ENCODE peak calls at places on chromosomes 11 and 22, in five cellular contexts. One of them, this sample, is unnamed.

GRCh38 chr22:47128216-47129215 is 366.1 kb downstream of the TBC1D22A start:
- DNase-seq in stomach: no peak
- DNase-seq in choroid plexus epithelial cell: no peak
- DNase-seq in fibroblast of pulmonary artery: no peak
- DNase-seq in sigmoid colon: no peak
- DNase-seq in this sample: no peak

GRCh38 chr11:10526974-10527918 is 13.7 kb downstream of the RNF141 start:
- DNase-seq in stomach: no peak
- DNase-seq in choroid plexus epithelial cell: peak; percentile 58
- DNase-seq in fibroblast of pulmonary artery: no peak
- DNase-seq in sigmoid colon: no peak
- DNase-seq in this sample: no peak

GRCh38 chr11:10693509-10694071 is at the start of gene IRAG1:
- DNase-seq in stomach: peak; percentile 38
- DNase-seq in choroid plexus epithelial cell: peak; percentile 78
- DNase-seq in fibroblast of pulmonary artery: peak; percentile 58
- DNase-seq in sigmoid colon: peak; percentile 92
- DNase-seq in this sample: peak; percentile 70

GRCh38 chr11:114168691-114169090 is 109.2 kb downstream of the ZBTB16 start:
- DNase-seq in stomach: no peak
- DNase-seq in choroid plexus epithelial cell: no peak
- DNase-seq in fibroblast of pulmonary artery: no peak
- DNase-seq in sigmoid colon: peak; percentile 67
- DNase-seq in this sample: no peak

GRCh38 chr22:50481440-50482106 is at the start of gene ADM2:
- DNase-seq in stomach: peak; percentile 62
- DNase-seq in choroid plexus epithelial cell: no peak
- DNase-seq in fibroblast of pulmonary artery: no peak
- DNase-seq in sigmoid colon: no peak
- DNase-seq in this sample: peak; percentile 39

GRCh38 chr11:76592961-76593360 is 77.6 kb downstream of the LRRC32 start:
- DNase-seq in stomach: no peak
- DNase-seq in choroid plexus epithelial cell: no peak
- DNase-seq in fibroblast of pulmonary artery: no peak
- DNase-seq in sigmoid colon: no peak
- DNase-seq in this sample: no peak

GRCh38 chr22:38861927-38862326 is 10.1 kb downstream of the CBX6 start:
- DNase-seq in stomach: no peak
- DNase-seq in choroid plexus epithelial cell: no peak
- DNase-seq in fibroblast of pulmonary artery: no peak
- DNase-seq in sigmoid colon: no peak
- DNase-seq in this sample: no peak

GRCh38 chr11:45779602-45780001 is 25.3 kb upstream of the SLC35C1 start:
- DNase-seq in stomach: no peak
- DNase-seq in choroid plexus epithelial cell: no peak
- DNase-seq in fibroblast of pulmonary artery: no peak
- DNase-seq in sigmoid colon: no peak
- DNase-seq in this sample: no peak

GRCh38 chr11:18785416-18785815 is 6.2 kb downstream of the PTPN5 start:
- DNase-seq in stomach: no peak
- DNase-seq in choroid plexus epithelial cell: no peak
- DNase-seq in fibroblast of pulmonary artery: no peak
- DNase-seq in sigmoid colon: no peak
- DNase-seq in this sample: no peak

GRCh38 chr11:45273509-45273908 is 12.6 kb downstream of the SYT13 start:
- DNase-seq in stomach: no peak
- DNase-seq in choroid plexus epithelial cell: no peak
- DNase-seq in fibroblast of pulmonary artery: no peak
- DNase-seq in sigmoid colon: no peak
- DNase-seq in this sample: no peak

GRCh38 chr22:24247564-24248344 is 2.9 kb upstream of the GGT5 start:
- DNase-seq in stomach: peak; percentile 88
- DNase-seq in choroid plexus epithelial cell: peak; percentile 99
- DNase-seq in fibroblast of pulmonary artery: peak; percentile 100
- DNase-seq in sigmoid colon: peak; percentile 98
- DNase-seq in this sample: peak; percentile 99

GRCh38 chr11:94958118-94958517 is 15.2 kb downstream of the CWC15 start:
- DNase-seq in stomach: no peak
- DNase-seq in choroid plexus epithelial cell: peak; percentile 78
- DNase-seq in fibroblast of pulmonary artery: peak; percentile 27
- DNase-seq in sigmoid colon: no peak
- DNase-seq in this sample: peak; percentile 50

GRCh38 chr11:43419460-43419859 is 60.7 kb downstream of the TTC17 start:
- DNase-seq in stomach: peak; percentile 41
- DNase-seq in choroid plexus epithelial cell: peak; percentile 75
- DNase-seq in fibroblast of pulmonary artery: peak; percentile 62
- DNase-seq in sigmoid colon: no peak
- DNase-seq in this sample: peak; percentile 58

GRCh38 chr11:45178890-45179663 is 32.6 kb downstream of the PRDM11 start:
- DNase-seq in stomach: no peak
- DNase-seq in choroid plexus epithelial cell: peak; percentile 71
- DNase-seq in fibroblast of pulmonary artery: peak; percentile 57
- DNase-seq in sigmoid colon: no peak
- DNase-seq in this sample: peak; percentile 36

GRCh38 chr22:42608481-42609361 is 6.0 kb downstream of the POLDIP3 start:
- DNase-seq in stomach: no peak
- DNase-seq in choroid plexus epithelial cell: peak; percentile 85
- DNase-seq in fibroblast of pulmonary artery: peak; percentile 64
- DNase-seq in sigmoid colon: no peak
- DNase-seq in this sample: peak; percentile 53

GRCh38 chr22:26642465-26643367 is 14.7 kb upstream of the MIAT start:
- DNase-seq in stomach: peak; percentile 39
- DNase-seq in choroid plexus epithelial cell: peak; percentile 26
- DNase-seq in fibroblast of pulmonary artery: no peak
- DNase-seq in sigmoid colon: no peak
- DNase-seq in this sample: no peak

GRCh38 chr22:38080847-38081635 is 2.9 kb downstream of the SLC16A8 start:
- DNase-seq in stomach: peak; percentile 39
- DNase-seq in choroid plexus epithelial cell: peak; percentile 30
- DNase-seq in fibroblast of pulmonary artery: peak; percentile 34
- DNase-seq in sigmoid colon: no peak
- DNase-seq in this sample: peak; percentile 17

GRCh38 chr11:122375687-122376399 is 259.8 kb upstream of the BLID start:
- DNase-seq in stomach: no peak
- DNase-seq in choroid plexus epithelial cell: no peak
- DNase-seq in fibroblast of pulmonary artery: peak; percentile 13
- DNase-seq in sigmoid colon: no peak
- DNase-seq in this sample: peak; percentile 34

GRCh38 chr11:122723576-122723975 is 68.1 kb downstream of the UBASH3B start:
- DNase-seq in stomach: no peak
- DNase-seq in choroid plexus epithelial cell: peak; percentile 52
- DNase-seq in fibroblast of pulmonary artery: no peak
- DNase-seq in sigmoid colon: peak; percentile 30
- DNase-seq in this sample: no peak

GRCh38 chr11:96303980-96304379 is 39.0 kb downstream of the MAML2 start:
- DNase-seq in stomach: no peak
- DNase-seq in choroid plexus epithelial cell: no peak
- DNase-seq in fibroblast of pulmonary artery: no peak
- DNase-seq in sigmoid colon: no peak
- DNase-seq in this sample: no peak

GRCh38 chr11:108871152-108871551 is 206.3 kb downstream of the DDX10 start:
- DNase-seq in stomach: no peak
- DNase-seq in choroid plexus epithelial cell: peak; percentile 88
- DNase-seq in fibroblast of pulmonary artery: peak; percentile 78
- DNase-seq in sigmoid colon: no peak
- DNase-seq in this sample: peak; percentile 72

GRCh38 chr11:104078250-104078649 is 41.8 kb downstream of the DDI1 start:
- DNase-seq in stomach: no peak
- DNase-seq in choroid plexus epithelial cell: no peak
- DNase-seq in fibroblast of pulmonary artery: no peak
- DNase-seq in sigmoid colon: no peak
- DNase-seq in this sample: no peak

GRCh38 chr11:65355776-65356393 is 1.3 kb downstream of the TIGD3 start:
- DNase-seq in stomach: no peak
- DNase-seq in choroid plexus epithelial cell: peak; percentile 57
- DNase-seq in fibroblast of pulmonary artery: peak; percentile 42
- DNase-seq in sigmoid colon: peak; percentile 73
- DNase-seq in this sample: peak; percentile 48

GRCh38 chr11:47510231-47510630 is 42.7 kb downstream of the CELF1 start:
- DNase-seq in stomach: no peak
- DNase-seq in choroid plexus epithelial cell: no peak
- DNase-seq in fibroblast of pulmonary artery: no peak
- DNase-seq in sigmoid colon: no peak
- DNase-seq in this sample: no peak

GRCh38 chr11:65639623-65640482 is 2.0 kb downstream of the SIPA1 start:
- DNase-seq in stomach: no peak
- DNase-seq in choroid plexus epithelial cell: no peak
- DNase-seq in fibroblast of pulmonary artery: no peak
- DNase-seq in sigmoid colon: no peak
- DNase-seq in this sample: no peak

GRCh38 chr11:118918128-118918685 is 7.5 kb downstream of the BCL9L start:
- DNase-seq in stomach: peak; percentile 78
- DNase-seq in choroid plexus epithelial cell: peak; percentile 96
- DNase-seq in fibroblast of pulmonary artery: peak; percentile 95
- DNase-seq in sigmoid colon: peak; percentile 92
- DNase-seq in this sample: peak; percentile 96

GRCh38 chr11:111612211-111612610 is 10.0 kb downstream of the SIK2 start:
- DNase-seq in stomach: no peak
- DNase-seq in choroid plexus epithelial cell: peak; percentile 65
- DNase-seq in fibroblast of pulmonary artery: peak; percentile 89
- DNase-seq in sigmoid colon: no peak
- DNase-seq in this sample: peak; percentile 94

GRCh38 chr11:17764446-17765218 is 30.1 kb downstream of the KCNC1 start:
- DNase-seq in stomach: no peak
- DNase-seq in choroid plexus epithelial cell: no peak
- DNase-seq in fibroblast of pulmonary artery: no peak
- DNase-seq in sigmoid colon: no peak
- DNase-seq in this sample: no peak

GRCh38 chr11:65493367-65494176 is 5.3 kb upstream of the MALAT1 start:
- DNase-seq in stomach: peak; percentile 88
- DNase-seq in choroid plexus epithelial cell: peak; percentile 96
- DNase-seq in fibroblast of pulmonary artery: peak; percentile 94
- DNase-seq in sigmoid colon: peak; percentile 90
- DNase-seq in this sample: peak; percentile 98

GRCh38 chr22:30857791-30858190 is 110.8 kb downstream of the MORC2 start:
- DNase-seq in stomach: peak; percentile 17
- DNase-seq in choroid plexus epithelial cell: no peak
- DNase-seq in fibroblast of pulmonary artery: no peak
- DNase-seq in sigmoid colon: no peak
- DNase-seq in this sample: no peak

GRCh38 chr11:86069408-86070086 is 663 bp upstream of the PICALM start:
- DNase-seq in stomach: no peak
- DNase-seq in choroid plexus epithelial cell: peak; percentile 96
- DNase-seq in fibroblast of pulmonary artery: peak; percentile 97
- DNase-seq in sigmoid colon: peak; percentile 67
- DNase-seq in this sample: peak; percentile 97

GRCh38 chr11:31487848-31488247 is 21.6 kb downstream of the IMMP1L start:
- DNase-seq in stomach: no peak
- DNase-seq in choroid plexus epithelial cell: peak; percentile 88
- DNase-seq in fibroblast of pulmonary artery: peak; percentile 85
- DNase-seq in sigmoid colon: no peak
- DNase-seq in this sample: peak; percentile 83

GRCh38 chr11:101523193-101523592 is 60.6 kb downstream of the TRPC6 start:
- DNase-seq in stomach: no peak
- DNase-seq in choroid plexus epithelial cell: no peak
- DNase-seq in fibroblast of pulmonary artery: no peak
- DNase-seq in sigmoid colon: no peak
- DNase-seq in this sample: no peak
- H3K4me3 ChIP-seq in stomach: no peak overlapping the region
- H3K4me3 ChIP-seq in choroid plexus epithelial cell: no peak overlapping the region
- H3K4me3 ChIP-seq in fibroblast of pulmonary artery: no peak overlapping the region
- H3K4me3 ChIP-seq in sigmoid colon: no peak overlapping the region
- H3K4me3 ChIP-seq in this sample: no peak overlapping the region

GRCh38 chr11:116614306-116615210 is 158.2 kb downstream of the BUD13 start:
- DNase-seq in stomach: no peak
- DNase-seq in choroid plexus epithelial cell: no peak
- DNase-seq in fibroblast of pulmonary artery: no peak
- DNase-seq in sigmoid colon: peak; percentile 28
- DNase-seq in this sample: no peak
- TF ChIP-seq CTCF in stomach: no peak
- TF ChIP-seq CTCF in choroid plexus epithelial cell: no peak
- TF ChIP-seq CTCF in fibroblast of pulmonary artery: no peak
- TF ChIP-seq CTCF in sigmoid colon: no peak
- TF ChIP-seq CTCF in this sample: no peak

GRCh38 chr11:128904872-128905344 is 13.8 kb downstream of the KCNJ5 start:
- DNase-seq in stomach: no peak
- DNase-seq in choroid plexus epithelial cell: no peak
- DNase-seq in fibroblast of pulmonary artery: no peak
- DNase-seq in sigmoid colon: no peak
- DNase-seq in this sample: peak; percentile 40
- H3K4me3 ChIP-seq in stomach: peak overlapping the region; percentile 53
- H3K4me3 ChIP-seq in choroid plexus epithelial cell: peak overlapping the region; percentile 56
- H3K4me3 ChIP-seq in fibroblast of pulmonary artery: peak overlapping the region; percentile 43
- H3K4me3 ChIP-seq in sigmoid colon: peak overlapping the region; percentile 61
- H3K4me3 ChIP-seq in this sample: peak overlapping the region; percentile 68

GRCh38 chr22:45908961-45909360 is 68.0 kb downstream of the WNT7B start:
- DNase-seq in stomach: no peak
- DNase-seq in choroid plexus epithelial cell: no peak
- DNase-seq in fibroblast of pulmonary artery: no peak
- DNase-seq in sigmoid colon: no peak
- DNase-seq in this sample: no peak

GRCh38 chr22:45914309-45914708 is 62.7 kb downstream of the WNT7B start:
- DNase-seq in stomach: no peak
- DNase-seq in choroid plexus epithelial cell: no peak
- DNase-seq in fibroblast of pulmonary artery: no peak
- DNase-seq in sigmoid colon: no peak
- DNase-seq in this sample: no peak

GRCh38 chr22:45912910-45913309 is 64.1 kb downstream of the WNT7B start:
- DNase-seq in stomach: no peak
- DNase-seq in choroid plexus epithelial cell: no peak
- DNase-seq in fibroblast of pulmonary artery: no peak
- DNase-seq in sigmoid colon: no peak
- DNase-seq in this sample: no peak

GRCh38 chr22:45910928-45911467 is 66.0 kb downstream of the WNT7B start:
- DNase-seq in stomach: no peak
- DNase-seq in choroid plexus epithelial cell: no peak
- DNase-seq in fibroblast of pulmonary artery: no peak
- DNase-seq in sigmoid colon: no peak
- DNase-seq in this sample: no peak

GRCh38 chr22:45911601-45912271 is 65.2 kb downstream of the WNT7B start:
- DNase-seq in stomach: peak; percentile 36
- DNase-seq in choroid plexus epithelial cell: peak; percentile 26
- DNase-seq in fibroblast of pulmonary artery: peak; percentile 17
- DNase-seq in sigmoid colon: no peak
- DNase-seq in this sample: peak; percentile 42
- TF ChIP-seq CTCF in stomach: no peak
- TF ChIP-seq CTCF in choroid plexus epithelial cell: no peak
- TF ChIP-seq CTCF in fibroblast of pulmonary artery: no peak
- TF ChIP-seq CTCF in sigmoid colon: no peak
- TF ChIP-seq CTCF in this sample: no peak

This sample was measured in fibroblast of the aortic adventitia.